ENCODE peak calls at places on chromosomes 13 and 19, in eight cellular contexts. I is Peyer's patch; L is uterus; T is stimulated activated CD4-positive, alpha-beta T cell treated with anti-CD3 and anti-CD28 coated beads, Interleukin-2, amount 100 ng/mL, for 24 hours; Y is M059J; G is T-helper 17 cell; J is AG04450; A is dorsolateral prefrontal cortex. W is an unnamed sample.

GRCh38 chr13:83057119-83057518 is 825.2 kb downstream of the SLITRK1 start:
- DNase-seq in I (no peak), L (no peak), T (no peak), Y (no peak), G (no peak), J (no peak), A (no peak), W (no peak)

GRCh38 chr13:25901460-25902376 is 150.1 kb downstream of the SHISA2 start:
- DNase-seq in I (no peak), L (no peak), T (no peak), Y (peak; percentile 93), G (no peak), J (no peak), A (no peak), W (peak; percentile 72)

GRCh38 chr19:5788422-5788821 is 2.5 kb downstream of the DUS3L start:
- DNase-seq in I (no peak), L (no peak), T (no peak), Y (no peak), G (no peak), J (no peak), A (no peak), W (no peak)

GRCh38 chr19:51002542-51003311 is 1.3 kb upstream of the KLK8 start:
- DNase-seq in I (no peak), L (no peak), T (peak; percentile 44), Y (no peak), G (no peak), J (no peak), A (no peak), W (no peak)

GRCh38 chr19:14363203-14364097 is 17.8 kb upstream of the ADGRE5 start:
- DNase-seq in I (peak; percentile 71), L (peak; percentile 97), T (peak; percentile 76), Y (peak; percentile 80), G (no peak), J (no peak), A (no peak), W (no peak)

GRCh38 chr19:51971624-51972023 is 15.0 kb downstream of the ZNF350 start:
- DNase-seq in I (no peak), L (no peak), T (no peak), Y (peak; percentile 22), G (no peak), J (no peak), A (no peak), W (no peak)

GRCh38 chr19:5514001-5514400 is 53.8 kb downstream of the TINCR start:
- DNase-seq in I (no peak), L (no peak), T (no peak), Y (no peak), G (no peak), J (no peak), A (no peak), W (no peak)

GRCh38 chr19:12866416-12867119 is 14.7 kb downstream of the DNASE2 start:
- DNase-seq in I (no peak), L (no peak), T (no peak), Y (no peak), G (no peak), J (no peak), A (no peak), W (no peak)

GRCh38 chr19:48501446-48501960 is 10.1 kb downstream of the LMTK3 start:
- DNase-seq in I (peak; percentile 92), L (no peak), T (peak; percentile 67), Y (no peak), G (no peak), J (no peak), A (no peak), W (no peak)

GRCh38 chr13:21242236-21242635 is 65.8 kb downstream of the MRPL57 start:
- DNase-seq in I (no peak), L (no peak), T (no peak), Y (no peak), G (no peak), J (no peak), A (no peak), W (no peak)

GRCh38 chr19:10420444-10421239 is at the start of gene PDE4A:
- DNase-seq in I (no peak), L (no peak), T (peak; percentile 70), Y (no peak), G (peak; percentile 60), J (no peak), A (no peak), W (no peak)

GRCh38 chr13:40611635-40612422 is 54.6 kb downstream of the FOXO1 start:
- DNase-seq in I (no peak), L (no peak), T (no peak), Y (no peak), G (no peak), J (no peak), A (no peak), W (no peak)

GRCh38 chr19:34645551-34645950 is 31.4 kb downstream of the SCGB2B2 start:
- DNase-seq in I (no peak), L (no peak), T (no peak), Y (no peak), G (no peak), J (no peak), A (no peak), W (no peak)

GRCh38 chr13:67018775-67019174 is 211.4 kb downstream of the PCDH9 start:
- DNase-seq in I (no peak), L (no peak), T (no peak), Y (no peak), G (no peak), J (no peak), A (no peak), W (no peak)

GRCh38 chr19:42268142-42268703 is 829 bp upstream of the CIC start:
- DNase-seq in I (peak; percentile 99), L (peak; percentile 100), T (peak; percentile 95), Y (peak; percentile 99), G (peak; percentile 95), J (peak; percentile 99), A (peak; percentile 99), W (peak; percentile 98)

W was measured in brain pericyte.